ENCODE peak calls at places on chromosomes 4 and X, in four cellular contexts. X is GM12878, V is HepG2, T is H1. D is an unnamed sample.

GRCh38 chr4:98873059-98873458 is 55.9 kb downstream of the EIF4E start:
- DNase-seq in X (no peak), V (no peak), T (no peak), D (no peak)

GRCh38 chr4:100566396-100566795 is 48.6 kb upstream of the EMCN start:
- DNase-seq in X (no peak), V (no peak), T (no peak), D (no peak)

GRCh38 chrX:116873678-116874077 is 410.9 kb upstream of the CT83 start:
- DNase-seq in X (no peak), V (no peak), T (no peak), D (no peak)

GRCh38 chrX:1507511-1508463 is 29.2 kb downstream of the P2RY8 start:
- DNase-seq in X (peak; percentile 95), V (no peak), T (no peak), D (no peak)

GRCh38 chr4:87078987-87079469 is 141.4 kb downstream of the KLHL8 start:
- DNase-seq in X (no peak), V (no peak), T (no peak), D (no peak)

GRCh38 chr4:26081795-26082498 is 167.9 kb downstream of the SMIM20 start:
- DNase-seq in X (no peak), V (peak; percentile 32), T (no peak), D (peak; percentile 27)

GRCh38 chrX:2242980-2243379 is 257.8 kb downstream of the DHRSX start:
- DNase-seq in X (no peak), V (no peak), T (no peak), D (no peak)

GRCh38 chrX:153944140-153944799 is at the start of gene RENBP:
- DNase-seq in X (no peak), V (no peak), T (no peak), D (no peak)

DNA sequence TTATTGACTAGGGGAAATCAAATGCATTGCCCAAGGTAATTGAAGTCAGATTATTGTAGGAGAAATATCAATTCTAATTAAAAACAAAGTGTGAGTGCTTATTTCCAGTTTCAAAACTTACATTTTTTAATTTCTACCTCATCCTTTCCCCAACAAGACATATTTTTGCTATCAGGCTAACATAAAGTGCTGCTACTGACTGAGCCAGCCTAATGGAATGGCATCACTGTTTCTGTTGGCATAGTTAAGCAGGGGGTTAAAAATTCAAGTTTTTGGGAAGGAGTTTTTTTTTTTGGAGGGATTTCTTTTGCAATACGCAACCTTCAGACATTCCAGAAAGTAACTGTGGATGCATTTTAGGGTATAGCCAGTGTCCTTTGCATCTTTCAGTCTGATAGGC is 24.2 kb downstream of the GAB1 start:
- DNase-seq in X (no peak), V (no peak), T (no peak), D (no peak)
- H3K9ac ChIP-seq in X (no peak overlapping the region), V (no peak overlapping the region), T (no peak overlapping the region), D (no peak overlapping the region)

DNA sequence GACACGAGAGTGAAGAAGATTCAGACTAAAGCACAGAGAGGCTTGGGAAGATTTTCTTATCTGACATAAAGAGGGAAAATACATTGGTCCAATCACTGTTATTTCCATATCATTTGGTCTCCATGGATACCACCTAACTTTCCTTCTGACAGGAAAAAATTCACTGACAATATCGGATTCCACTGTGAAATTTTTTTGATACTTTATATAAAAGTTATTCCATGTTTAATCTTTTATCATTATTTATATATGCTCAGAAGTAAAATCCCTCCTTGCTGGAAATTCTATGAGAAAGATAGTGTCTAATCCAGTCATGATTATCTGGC is 3.6 kb downstream of the IRF2 start:
- DNase-seq in X (no peak), V (no peak), T (no peak), D (no peak)
- H3K4me1 ChIP-seq in X (peaks cover 10% of the 10 kb centered on the region), V (peaks cover 37% of the 10 kb centered on the region), T (peaks cover 4% of the 10 kb centered on the region), D (no peaks in the 10 kb centered on the region)

GRCh38 chrX:136586386-136586785 is 54.4 kb downstream of the VGLL1 start:
- DNase-seq in X (no peak), V (no peak), T (no peak), D (no peak)

GRCh38 chrX:136588060-136588459 is 56.0 kb downstream of the VGLL1 start:
- DNase-seq in X (peak; percentile 32), V (no peak), T (no peak), D (no peak)

GRCh38 chrX:136587532-136587931 is 55.5 kb downstream of the VGLL1 start:
- DNase-seq in X (no peak), V (no peak), T (no peak), D (no peak)

GRCh38 chrX:136584545-136584944 is 52.5 kb downstream of the VGLL1 start:
- DNase-seq in X (no peak), V (no peak), T (no peak), D (no peak)

DNA sequence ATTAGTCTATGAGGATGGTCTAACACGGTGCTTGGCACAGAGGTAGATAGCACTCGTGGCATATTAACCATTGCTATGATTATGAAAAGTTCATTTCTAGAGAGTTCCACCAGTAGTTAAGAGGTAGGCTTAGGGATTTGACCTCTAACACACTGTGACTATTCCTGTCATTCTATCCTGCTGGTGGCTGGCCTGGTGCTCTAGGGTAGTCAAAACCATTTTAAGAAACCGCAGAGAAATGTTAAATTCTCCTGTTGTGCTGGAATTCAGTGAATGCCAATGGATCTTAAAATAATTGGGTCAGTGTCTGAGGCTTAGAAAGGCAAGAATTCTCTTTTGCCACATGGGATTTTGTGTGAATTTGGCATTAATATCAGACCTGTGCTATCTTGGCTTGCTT is 53.9 kb downstream of the VGLL1 start:
- DNase-seq in X (no peak), V (no peak), T (no peak), D (no peak)
- TF ChIP-seq SUZ12 in X (no peak), V (no peak), T (no peak), D (no peak)

DNA sequence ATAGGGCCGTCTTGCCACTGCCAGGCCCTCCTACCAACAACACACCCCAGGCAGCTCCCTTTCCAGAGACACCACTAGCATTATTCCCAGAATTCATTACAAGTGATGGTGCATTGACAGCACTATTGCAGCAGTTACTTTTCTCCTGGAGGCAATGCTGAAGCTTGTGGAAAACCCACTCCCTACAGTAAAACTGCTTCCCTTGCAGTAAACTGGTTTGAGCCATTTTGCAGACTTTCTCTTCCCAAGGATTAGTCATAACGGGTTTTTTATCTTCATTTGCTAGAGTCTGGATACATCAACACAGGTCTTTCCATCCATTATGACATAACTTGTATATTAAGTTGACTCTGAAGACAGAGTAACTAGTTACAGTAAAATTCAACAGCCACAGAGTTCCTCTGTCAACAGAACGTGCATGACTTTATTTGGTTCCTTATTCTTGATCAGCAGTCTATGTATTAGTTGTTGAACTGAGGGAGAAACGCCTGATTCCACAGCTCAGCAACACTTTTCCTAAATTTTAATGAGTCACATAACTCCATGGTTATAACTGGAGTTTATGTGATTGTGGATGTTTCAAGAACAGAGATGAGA is 2.2 kb downstream of the ANKRD50 start:
- DNase-seq in X (no peak), V (no peak), T (no peak), D (no peak)
- H3K9ac ChIP-seq in X (no peak overlapping the region), V (no peak overlapping the region), T (no peak overlapping the region), D (no peak overlapping the region)

GRCh38 chr4:67721770-67722597 is 21.0 kb upstream of the UBA6 start:
- DNase-seq in X (no peak), V (no peak), T (no peak), D (no peak)

GRCh38 chr4:67725132-67725531 is 24.2 kb upstream of the UBA6 start:
- DNase-seq in X (no peak), V (no peak), T (no peak), D (no peak)

GRCh38 chr4:67721317-67721769 is 20.4 kb upstream of the UBA6 start:
- DNase-seq in X (no peak), V (no peak), T (no peak), D (no peak)

GRCh38 chr4:67725981-67726380 is 25.0 kb upstream of the UBA6 start:
- DNase-seq in X (no peak), V (no peak), T (no peak), D (no peak)

DNA sequence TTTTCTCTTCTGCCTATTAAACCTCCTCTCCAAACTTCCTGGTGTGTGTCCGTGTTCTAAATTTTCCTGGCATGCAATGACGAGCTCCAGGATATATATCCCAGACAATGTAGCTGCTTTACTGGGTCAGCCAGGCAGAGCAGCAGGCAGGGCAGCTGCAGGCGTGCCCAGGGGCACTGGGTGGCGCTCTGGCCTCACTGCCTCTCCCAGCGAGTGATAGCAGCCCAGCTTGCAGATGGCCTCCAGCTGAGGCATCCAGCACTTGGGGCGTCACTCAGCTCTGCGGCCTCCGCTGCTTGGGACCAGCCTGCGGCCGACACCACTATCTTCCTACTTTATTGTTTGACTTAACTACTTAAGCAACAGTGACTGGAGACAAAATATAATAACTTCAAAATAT is 23.0 kb upstream of the UBA6 start:
- DNase-seq in X (no peak), V (no peak), T (peak; percentile 76), D (no peak)
- H3K4me1 ChIP-seq in X (no peaks in the 10 kb centered on the region), V (no peaks in the 10 kb centered on the region), T (peaks cover 5% of the 10 kb centered on the region), D (no peaks in the 10 kb centered on the region)

GRCh38 chr4:174263445-174263736 is 20.1 kb downstream of the FBXO8 start:
- DNase-seq in X (no peak), V (no peak), T (no peak), D (no peak)

GRCh38 chr4:174262624-174263444 is 20.6 kb downstream of the FBXO8 start:
- DNase-seq in X (no peak), V (no peak), T (no peak), D (no peak)

GRCh38 chr4:174256277-174256713 is 27.2 kb downstream of the FBXO8 start:
- DNase-seq in X (no peak), V (no peak), T (no peak), D (no peak)

GRCh38 chr4:174259580-174259979 is 23.9 kb downstream of the FBXO8 start:
- DNase-seq in X (no peak), V (no peak), T (no peak), D (no peak)

GRCh38 chr4:174260099-174260498 is 23.4 kb downstream of the FBXO8 start:
- DNase-seq in X (no peak), V (peak; percentile 70), T (no peak), D (no peak)
- TF ChIP-seq SUZ12 in X (no peak), V (no peak), T (no peak), D (no peak)

GRCh38 chrX:121336831-121337421 is 289.5 kb downstream of the GLUD2 start:
- DNase-seq in X (no peak), V (no peak), T (no peak), D (no peak)

DNA sequence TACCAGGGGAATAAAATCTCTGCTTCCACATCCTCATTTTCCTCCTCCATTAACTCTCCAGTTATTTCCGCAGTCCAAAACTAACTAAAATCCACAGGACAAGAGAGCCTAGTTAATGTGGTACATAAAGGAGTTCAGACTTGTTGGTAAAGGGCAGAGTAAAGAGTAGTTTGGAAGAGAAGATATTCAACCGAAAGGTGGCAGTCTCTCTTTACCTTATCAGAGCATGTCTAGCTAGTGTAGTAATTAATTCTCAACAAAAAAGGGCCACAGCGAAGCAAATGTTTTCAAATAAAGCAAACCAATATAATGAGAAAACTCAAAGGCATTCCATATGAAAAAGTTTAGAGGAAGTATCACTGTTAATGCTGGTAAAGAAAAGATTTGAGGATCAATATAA is 286.5 kb downstream of the GLUD2 start:
- DNase-seq in X (no peak), V (no peak), T (no peak), D (no peak)
- H3K9ac ChIP-seq in X (no peak overlapping the region), V (no peak overlapping the region), T (no peak overlapping the region), D (no peak overlapping the region)

GRCh38 chrX:148592595-148592994 is 92.2 kb downstream of the AFF2 start:
- DNase-seq in X (no peak), V (no peak), T (no peak), D (no peak)
- H3K4me1 ChIP-seq in X (no peaks in the 10 kb centered on the region), V (no peaks in the 10 kb centered on the region), T (no peaks in the 10 kb centered on the region), D (no peaks in the 10 kb centered on the region)